ENCODE peak calls at places on chromosomes 5 and 9, in four cellular contexts. Q, G, I and E are unnamed samples.

GRCh38 chr5:44536650-44537260 is 147.5 kb upstream of the FGF10 start:
- DNase-seq in I (peak), Q (peak), G (peak), E (peak)

GRCh38 chr5:159704160-159704559 is 212.1 kb upstream of the ADRA1B start:
- DNase-seq in G (no peak), I (no peak), Q (no peak), E (no peak)

GRCh38 chr5:178246736-178247135 is 14.1 kb upstream of the PHYKPL start:
- DNase-seq in G (no peak), I (no peak), Q (no peak), E (peak)

GRCh38 chr5:159033351-159033657 is 66.4 kb downstream of the EBF1 start:
- DNase-seq in I (no peak), G (no peak), Q (no peak), E (no peak)

GRCh38 chr5:150750469-150750868 is 8.3 kb downstream of the DCTN4 start:
- DNase-seq in I (no peak), G (no peak), Q (no peak), E (no peak)

GRCh38 chr5:73540192-73540591 is 25.2 kb downstream of the ANKRA2 start:
- DNase-seq in Q (peak), G (no peak), I (no peak), E (no peak)

GRCh38 chr9:106927916-106928315 is 65.0 kb downstream of the ZNF462 start:
- DNase-seq in G (no peak), I (no peak), Q (peak), E (no peak)

GRCh38 chr5:177098772-177099152 is 12.0 kb downstream of the FGFR4 start:
- DNase-seq in G (no peak), Q (no peak), I (no peak), E (no peak)

GRCh38 chr5:4189317-4189716 is 593.7 kb downstream of the IRX1 start:
- DNase-seq in I (no peak), G (no peak), Q (peak), E (no peak)

GRCh38 chr5:102152906-102153787 is 142.9 kb downstream of the SLCO4C1 start:
- DNase-seq in Q (peak), G (peak), I (peak), E (peak)

GRCh38 chr9:29285818-29286217 is 1712.5 kb upstream of the C9orf72 start:
- DNase-seq in Q (no peak), I (no peak), G (peak), E (no peak)

GRCh38 chr5:27962201-27962600 is 923.8 kb upstream of the CDH9 start:
- DNase-seq in G (no peak), I (no peak), Q (no peak), E (no peak)

GRCh38 chr9:98099898-98100297 is 19.1 kb downstream of the TRIM14 start:
- DNase-seq in G (no peak), I (no peak), Q (no peak), E (peak)

GRCh38 chr5:138503487-138504270 is 38.4 kb downstream of the EGR1 start:
- DNase-seq in I (peak), G (peak), Q (peak), E (peak)

DNA sequence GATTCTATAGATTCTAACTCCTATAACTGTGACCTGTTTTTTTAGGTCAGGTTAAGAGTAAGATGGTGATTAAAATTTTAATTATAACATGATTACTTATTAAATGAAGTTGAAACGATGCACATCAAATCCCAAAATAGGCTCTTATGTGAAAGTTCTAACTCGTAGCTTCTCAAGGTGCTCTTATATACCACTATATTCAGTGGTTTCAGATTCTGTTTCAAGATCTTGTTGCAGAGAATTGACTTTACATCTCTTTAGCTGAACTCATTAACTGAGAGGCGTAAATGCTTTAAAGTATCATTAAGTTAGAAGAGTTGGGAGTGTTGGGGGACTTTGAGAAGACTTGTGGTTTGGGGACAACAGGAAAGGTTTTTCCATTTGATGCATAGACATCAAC is 1399.8 kb downstream of the PTPRD start:
- DNase-seq in I (no peak), Q (no peak), G (no peak), E (no peak)
- TF ChIP-seq EZH2phosphoT487 in I (no peak), Q (no peak), G (no peak), E (no peak)

DNA sequence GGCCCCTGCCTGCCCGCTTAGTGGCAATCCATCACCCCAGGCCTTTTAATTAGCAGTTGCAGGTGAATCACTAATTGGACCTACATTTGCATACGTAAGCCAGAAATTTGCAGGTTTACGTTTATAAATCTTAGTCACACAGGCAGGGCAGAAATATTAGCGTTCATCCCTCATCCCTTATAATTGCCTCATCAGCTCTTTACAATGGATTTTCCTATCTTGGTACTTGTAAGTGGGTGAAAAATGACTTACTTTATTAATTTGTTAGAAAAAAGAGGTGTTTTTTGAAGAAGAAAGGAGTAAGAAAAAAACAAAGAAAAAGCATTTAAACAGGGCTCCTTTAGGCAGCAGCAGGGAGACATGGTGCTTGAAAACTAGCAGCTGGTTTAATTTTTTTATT is 98.7 kb upstream of the RPS23 start:
- DNase-seq in I (no peak), Q (no peak), G (no peak), E (no peak)
- H3K4me3 ChIP-seq in I (no peak), Q (no peak), G (no peak), E (no peak)

GRCh38 chr9:127132921-127133647 is 10.6 kb upstream of the ANGPTL2 start:
- DNase-seq in G (peak), Q (peak), I (no peak), E (no peak)
- TF ChIP-seq EZH2phosphoT487 in G (no peak), Q (no peak), I (no peak), E (no peak)

GRCh38 chr9:14351206-14351605 is 37.3 kb upstream of the NFIB start:
- DNase-seq in G (no peak), Q (no peak), I (no peak), E (no peak)
- H3K4me3 ChIP-seq in G (peak), Q (no peak), I (no peak), E (no peak)

GRCh38 chr5:141910271-141910673 is 13.4 kb upstream of the DELE1 start:
- DNase-seq in I (no peak), Q (peak), G (no peak), E (no peak)
- TF ChIP-seq EZH2phosphoT487 in I (no peak), Q (no peak), G (no peak), E (no peak)

DNA sequence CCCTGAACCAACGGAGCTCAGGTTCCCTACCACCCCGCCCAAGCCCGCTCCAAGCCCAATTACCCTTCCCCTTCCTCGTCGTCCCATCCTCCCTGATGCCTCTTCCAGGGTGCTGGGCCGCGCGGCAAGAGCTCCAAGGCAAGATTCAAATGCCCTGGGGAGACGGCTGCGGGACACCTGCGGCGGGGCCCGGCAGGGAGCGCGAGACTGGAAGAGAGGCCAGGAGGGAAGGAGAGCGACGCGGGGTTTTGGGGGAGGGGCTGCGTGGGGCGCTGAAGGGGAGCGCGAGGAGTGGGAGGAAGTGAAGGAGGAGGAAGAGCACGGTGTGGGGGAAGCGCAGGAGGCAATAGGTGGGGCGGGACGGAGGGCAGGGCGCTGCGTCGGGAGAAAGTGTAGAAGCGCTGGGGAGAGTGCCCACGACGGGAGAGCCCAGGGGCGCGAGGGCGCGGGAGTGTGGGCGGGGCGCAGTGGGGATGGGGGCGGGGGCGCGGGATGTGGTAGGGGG is 975 bp upstream of the NXNL2 start:
- DNase-seq in G (peak), I (no peak), Q (peak), E (no peak)
- H3K4me3 ChIP-seq in G (peak), I (peak), Q (peak), E (no peak)

GRCh38 chr9:28031521-28032177 is 458.4 kb upstream of the C9orf72 start:
- DNase-seq in Q (no peak), G (no peak), I (no peak), E (no peak)

GRCh38 chr9:28037968-28038367 is 464.7 kb upstream of the C9orf72 start:
- DNase-seq in Q (no peak), I (no peak), G (no peak), E (no peak)

DNA sequence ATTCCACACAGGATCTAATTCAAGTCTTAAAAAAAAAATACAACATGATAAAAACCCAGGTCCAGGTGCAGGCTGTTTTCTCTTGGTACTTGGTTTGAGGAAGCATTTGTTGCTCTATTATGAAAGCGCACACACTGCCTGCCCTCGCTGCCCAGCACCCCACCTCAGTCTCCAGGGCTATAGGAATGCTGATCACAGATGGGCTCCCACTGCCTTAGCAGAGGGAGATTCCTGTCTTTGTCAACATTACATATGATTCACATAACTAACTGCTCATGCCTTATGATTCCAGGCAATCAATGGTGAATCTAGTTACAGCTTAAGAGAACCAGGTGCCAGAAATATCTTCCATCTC is 458.9 kb upstream of the C9orf72 start:
- DNase-seq in I (no peak), G (no peak), Q (no peak), E (no peak)
- TF ChIP-seq EZH2phosphoT487 in I (no peak), G (no peak), Q (no peak), E (no peak)

GRCh38 chr9:93364734-93365426 is 86.6 kb upstream of the FAM120A start:
- DNase-seq in G (no peak), Q (no peak), I (no peak), E (no peak)

GRCh38 chr9:93366119-93366447 is 85.4 kb upstream of the FAM120A start:
- DNase-seq in Q (no peak), G (no peak), I (no peak), E (no peak)

GRCh38 chr9:93368437-93368836 is 83.0 kb upstream of the FAM120A start:
- DNase-seq in G (no peak), Q (no peak), I (no peak), E (no peak)

GRCh38 chr9:93361995-93362394 is 89.5 kb upstream of the FAM120A start:
- DNase-seq in I (no peak), Q (no peak), G (no peak), E (peak)

DNA sequence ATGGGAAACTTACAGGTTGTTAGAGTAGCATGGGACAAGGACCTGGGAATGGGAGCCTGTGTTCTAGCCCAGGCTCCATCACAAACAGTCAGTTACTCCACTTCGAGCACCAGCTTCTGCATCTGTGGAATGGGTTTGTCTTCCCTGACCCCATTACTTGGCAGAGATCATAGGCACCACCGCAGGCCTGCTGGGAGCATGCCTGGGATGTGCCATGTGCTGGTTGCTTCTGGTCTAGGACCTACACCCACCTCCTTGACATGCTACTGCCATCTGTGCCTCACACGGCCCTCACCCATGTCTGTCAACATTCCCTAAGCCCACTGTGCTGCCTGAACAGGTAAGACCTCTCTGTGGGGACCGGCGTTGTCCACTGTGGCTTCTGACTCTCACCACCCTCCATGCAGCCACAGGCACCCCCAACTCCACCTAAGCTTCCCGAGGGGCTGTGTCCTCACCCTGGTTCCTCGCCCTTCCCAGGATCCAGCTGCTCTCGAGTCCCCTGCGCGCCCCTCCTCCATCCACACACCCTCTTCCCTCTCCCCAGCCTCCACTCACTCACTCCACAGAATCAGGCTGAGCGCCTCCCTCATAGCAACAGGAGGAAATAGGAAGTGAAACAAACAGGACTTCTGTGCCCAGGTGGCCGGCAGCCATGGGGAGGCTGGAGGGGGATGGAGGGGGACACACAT is 85.9 kb upstream of the FAM120A start:
- DNase-seq in I (no peak), Q (no peak), G (peak), E (peak)
- H3K4me3 ChIP-seq in I (no peak), Q (no peak), G (no peak), E (no peak)